ENCODE peak calls at places on chromosome 2, in six cellular contexts. L is activated CD8-positive, alpha-beta memory T cell treated with anti-CD3 and anti-CD28 coated beads, Interleukin-2, amount 50 U/mL, for 48 hours; V is neural progenitor cell; Q is stimulated activated CD8-positive, alpha-beta memory T cell treated with anti-CD3 and anti-CD28 coated beads, Interleukin-4, amount 100 ng/mL, for 1 hour; W is kidney tubule cell; R is nephron progenitor cell. X is an unnamed sample.
A peak's percentile ranks its signal among the peaks of the same experiment; 100 is the strongest.

GRCh38 chr2:16247371-16248177 is 307.2 kb downstream of the MYCN start:
- DNase-seq in W (no peak), L (no peak), Q (no peak), V (no peak), R (no peak), X (no peak)

GRCh38 chr2:238140721-238141540 is 2.5 kb downstream of the KLHL30 start:
- DNase-seq in W (no peak), Q (no peak), R (no peak), L (no peak), V (no peak), X (no peak)

GRCh38 chr2:168166902-168167510 is 80.4 kb downstream of the STK39 start:
- DNase-seq in Q (no peak), L (no peak), W (peak; percentile 86), V (no peak), R (no peak), X (peak; percentile 73)

GRCh38 chr2:129061079-129061785 is 742.6 kb upstream of the HS6ST1 start:
- DNase-seq in R (no peak), V (no peak), Q (no peak), W (no peak), L (no peak), X (peak; percentile 43)

GRCh38 chr2:192655916-192656315 is 461.2 kb upstream of the TMEFF2 start:
- DNase-seq in V (no peak), W (no peak), Q (no peak), L (no peak), R (peak; percentile 5), X (no peak)

GRCh38 chr2:119206201-119206600 is 17.4 kb upstream of the STEAP3 start:
- DNase-seq in L (no peak), Q (no peak), V (no peak), R (no peak), W (no peak), X (no peak)

GRCh38 chr2:128696421-128696820 is 377.8 kb upstream of the HS6ST1 start:
- DNase-seq in Q (no peak), R (no peak), L (no peak), W (no peak), V (no peak), X (no peak)

GRCh38 chr2:46651363-46652099 is 172.2 kb downstream of the TMEM247 start:
- DNase-seq in V (no peak), W (no peak), R (no peak), Q (no peak), L (no peak), X (peak; percentile 58)

GRCh38 chr2:10521356-10521755 is 73.2 kb upstream of the ODC1 start:
- DNase-seq in V (no peak), R (peak; percentile 46), W (no peak), Q (no peak), L (no peak), X (no peak)

GRCh38 chr2:127197475-127198385 is 22.4 kb downstream of the CYP27C1 start:
- DNase-seq in L (peak; percentile 76), Q (peak; percentile 19), W (peak; percentile 76), R (peak; percentile 74), V (peak; percentile 85), X (peak; percentile 81)